ENCODE peak calls at places on chromosomes 11 and 22, in eight cellular contexts. U is tibial nerve; I is fibroblast of mammary gland; E is NCI-H69; R is CD4-positive, CD25-positive, alpha-beta regulatory T cell; P is astrocyte; Z is substantia nigra; A is stimulated activated CD4-positive, alpha-beta T cell treated with anti-CD3 and anti-CD28 coated beads, Interleukin-1b, Interleukin-23, amount 100 ng/mL, for 1 hour. H is an unnamed sample.

GRCh38 chr22:28788601-28789000 is 11.8 kb downstream of the XBP1 start:
- DNase-seq in U (no peak), I (no peak), E (peak), R (no peak), P (no peak), Z (no peak), A (no peak), H (no peak)

GRCh38 chr11:61752117-61752924 is at the start of gene MYRF:
- DNase-seq in U (no peak), I (peak), E (peak), R (peak), P (no peak), Z (peak), A (peak), H (peak)

GRCh38 chr22:37279469-37279868 is 2.8 kb upstream of the CYTH4 start:
- DNase-seq in U (no peak), I (no peak), E (no peak), R (no peak), P (peak), Z (no peak), A (no peak), H (no peak)

GRCh38 chr22:27022741-27023373 is 365.5 kb downstream of the MIAT start:
- DNase-seq in U (no peak), I (no peak), E (no peak), R (no peak), P (no peak), Z (peak), A (no peak), H (no peak)

GRCh38 chr11:18105802-18106574 is at the start of gene SAAL1:
- DNase-seq in U (peak), I (peak), E (peak), R (peak), P (peak), Z (peak), A (peak), H (peak)

GRCh38 chr22:36185828-36186624 is 15.6 kb downstream of the APOL4 start:
- DNase-seq in U (no peak), I (no peak), E (no peak), R (no peak), P (no peak), Z (no peak), A (no peak), H (no peak)

GRCh38 chr11:114319716-114320328 is 23.6 kb downstream of the NNMT start:
- DNase-seq in U (no peak), I (peak), E (no peak), R (no peak), P (no peak), Z (no peak), A (no peak), H (no peak)

GRCh38 chr11:45620243-45620642 is 45.2 kb downstream of the CHST1 start:
- DNase-seq in U (no peak), I (no peak), E (no peak), R (no peak), P (no peak), Z (no peak), A (no peak), H (no peak)

GRCh38 chr11:66068923-66069714 is 953 bp upstream of the PACS1 start:
- DNase-seq in U (peak), I (peak), E (peak), R (no peak), P (peak), Z (peak), A (no peak), H (no peak)

GRCh38 chr11:116840746-116841296 is 3.4 kb upstream of the APOA1 start:
- DNase-seq in U (no peak), I (no peak), E (no peak), R (no peak), P (no peak), Z (no peak), A (no peak), H (no peak)

GRCh38 chr22:28604961-28605360 is 74.7 kb downstream of the TTC28 start:
- DNase-seq in U (no peak), I (no peak), E (no peak), R (no peak), P (no peak), Z (no peak), A (no peak), H (no peak)

GRCh38 chr11:12914401-12914912 is 94.7 kb upstream of the RASSF10 start:
- DNase-seq in U (no peak), I (peak), E (peak), R (no peak), P (peak), Z (peak), A (no peak), H (peak)

GRCh38 chr11:37572491-37573171 is 974.6 kb upstream of the RAG2 start:
- DNase-seq in U (no peak), I (no peak), E (no peak), R (no peak), P (peak), Z (no peak), A (no peak), H (no peak)

GRCh38 chr11:95588821-95589220 is 200.8 kb downstream of the FAM76B start:
- DNase-seq in U (no peak), I (no peak), E (no peak), R (no peak), P (no peak), Z (no peak), A (no peak), H (no peak)

GRCh38 chr11:86818466-86819282 is 18.3 kb downstream of the PRSS23 start:
- DNase-seq in U (no peak), I (peak), E (peak), R (no peak), P (peak), Z (no peak), A (no peak), H (peak)

GRCh38 chr11:74138572-74138971 is 32.2 kb downstream of the C2CD3 start:
- DNase-seq in U (peak), I (peak), E (peak), R (no peak), P (peak), Z (no peak), A (no peak), H (peak)

GRCh38 chr11:45162064-45162375 is 15.6 kb downstream of the PRDM11 start:
- DNase-seq in U (no peak), I (no peak), E (no peak), R (no peak), P (no peak), Z (no peak), A (no peak), H (no peak)

GRCh38 chr11:269146-269890 is 8.9 kb upstream of the NLRP6 start:
- DNase-seq in U (peak), I (peak), E (no peak), R (no peak), P (no peak), Z (no peak), A (no peak), H (no peak)

GRCh38 chr22:46297151-46297819 is 615 bp downstream of the GTSE1 start:
- DNase-seq in U (no peak), I (peak), E (peak), R (no peak), P (peak), Z (no peak), A (no peak), H (peak)

GRCh38 chr11:112302226-112302868 is 41.7 kb upstream of the PLET1 start:
- DNase-seq in U (no peak), I (no peak), E (peak), R (no peak), P (no peak), Z (no peak), A (no peak), H (no peak)

GRCh38 chr11:10650166-10650565 is 43.4 kb downstream of the IRAG1 start:
- DNase-seq in U (no peak), I (no peak), E (no peak), R (no peak), P (no peak), Z (no peak), A (no peak), H (no peak)

GRCh38 chr11:72227316-72228228 is 3.0 kb downstream of the INPPL1 start:
- DNase-seq in U (no peak), I (peak), E (peak), R (no peak), P (peak), Z (peak), A (no peak), H (peak)

GRCh38 chr11:58027341-58027740 is 3.4 kb upstream of the OR6Q1 start:
- DNase-seq in U (no peak), I (peak), E (no peak), R (no peak), P (peak), Z (no peak), A (no peak), H (no peak)

GRCh38 chr22:29784451-29785361 is 17.5 kb downstream of the UQCR10 start:
- DNase-seq in U (no peak), I (no peak), E (peak), R (no peak), P (no peak), Z (peak), A (no peak), H (no peak)

GRCh38 chr11:34242037-34242625 is 115.7 kb downstream of the ABTB2 start:
- DNase-seq in U (no peak), I (peak), E (no peak), R (no peak), P (peak), Z (no peak), A (no peak), H (no peak)

GRCh38 chr22:48098243-48098935 is 1335.9 kb downstream of the TBC1D22A start:
- DNase-seq in U (no peak), I (no peak), E (no peak), R (no peak), P (no peak), Z (no peak), A (no peak), H (no peak)

GRCh38 chr11:78310500-78310909 is 107.1 kb downstream of the GAB2 start:
- DNase-seq in U (peak), I (peak), E (no peak), R (no peak), P (peak), Z (peak), A (no peak), H (no peak)

GRCh38 chr11:116844722-116845121 is 7.3 kb upstream of the APOA1 start:
- DNase-seq in U (no peak), I (no peak), E (no peak), R (no peak), P (no peak), Z (no peak), A (no peak), H (peak)

GRCh38 chr11:117823294-117823940 is 1.1 kb downstream of the FXYD2 start:
- DNase-seq in U (no peak), I (no peak), E (peak), R (peak), P (no peak), Z (no peak), A (no peak), H (peak)

GRCh38 chr11:96063053-96063452 is 139.1 kb upstream of the MTMR2 start:
- DNase-seq in U (no peak), I (no peak), E (no peak), R (no peak), P (no peak), Z (no peak), A (no peak), H (no peak)

GRCh38 chr22:41285441-41285819 is 557 bp downstream of the RANGAP1 start:
- DNase-seq in U (no peak), I (peak), E (peak), R (peak), P (peak), Z (peak), A (peak), H (no peak)

GRCh38 chr11:130166457-130166784 is 6.8 kb downstream of the ST14 start:
- DNase-seq in U (no peak), I (peak), E (peak), R (no peak), P (peak), Z (no peak), A (no peak), H (peak)